ENCODE peak calls at places on chromosomes 2 and 18, in six cellular contexts. Q is glutamatergic neuron, M is cardiac fibroblast, J is lung, X is tibial nerve, P is AG09319. Y is an unnamed sample.
A peak's percentile ranks its signal among the peaks of the same experiment; 100 is the strongest.

GRCh38 chr2:26557244-26557925 is 79.5 kb upstream of the OTOF start:
- DNase-seq in Q (peak; percentile 7), M (no peak), J (no peak), X (no peak), P (no peak), Y (no peak)

GRCh38 chr2:149070681-149071355 is 32.3 kb downstream of the LYPD6B start:
- DNase-seq in Q (no peak), M (no peak), J (no peak), X (no peak), P (no peak), Y (no peak)

GRCh38 chr2:26000561-26001211 is 18.4 kb upstream of the KIF3C start:
- DNase-seq in Q (no peak), M (no peak), J (no peak), X (no peak), P (no peak), Y (no peak)

GRCh38 chr2:238423561-238424312 is 3.0 kb upstream of the ASB1 start:
- DNase-seq in Q (no peak), M (peak; percentile 13), J (no peak), X (no peak), P (no peak), Y (no peak)

GRCh38 chr2:96962567-96963203 is 23.7 kb downstream of the FAM178B start:
- DNase-seq in Q (no peak), M (no peak), J (no peak), X (no peak), P (no peak), Y (no peak)

GRCh38 chr2:60519259-60519863 is 34.1 kb downstream of the BCL11A start:
- DNase-seq in Q (no peak), M (no peak), J (no peak), X (no peak), P (no peak), Y (peak; percentile 30)

GRCh38 chr2:132415256-132416079 is 1.1 kb upstream of the GPR39 start:
- DNase-seq in Q (peak; percentile 56), M (peak; percentile 11), J (no peak), X (no peak), P (no peak), Y (no peak)

GRCh38 chr2:66362651-66363050 is 72.3 kb upstream of the MEIS1 start:
- DNase-seq in Q (no peak), M (no peak), J (no peak), X (no peak), P (no peak), Y (no peak)

GRCh38 chr2:176827269-176827668 is 385.3 kb upstream of the HNRNPA3 start:
- DNase-seq in Q (no peak), M (no peak), J (no peak), X (no peak), P (no peak), Y (no peak)

GRCh38 chr2:50515638-50516037 is 516.3 kb downstream of the NRXN1 start:
- DNase-seq in Q (no peak), M (no peak), J (no peak), X (no peak), P (no peak), Y (no peak)

GRCh38 chr2:104812281-104812680 is 41.6 kb upstream of the POU3F3 start:
- DNase-seq in Q (no peak), M (no peak), J (no peak), X (no peak), P (no peak), Y (no peak)

GRCh38 chr2:126981476-126981875 is 82.8 kb downstream of the TEX51 start:
- DNase-seq in Q (no peak), M (no peak), J (no peak), X (no peak), P (no peak), Y (no peak)

GRCh38 chr2:161131804-161132203 is 28.4 kb upstream of the TANK start:
- DNase-seq in Q (no peak), M (no peak), J (no peak), X (no peak), P (no peak), Y (no peak)

GRCh38 chr2:72605836-72606442 is 219.9 kb downstream of the EXOC6B start:
- DNase-seq in Q (no peak), M (peak; percentile 43), J (no peak), X (no peak), P (no peak), Y (no peak)

GRCh38 chr2:162720559-162721271 is 117.9 kb downstream of the KCNH7 start:
- DNase-seq in Q (no peak), M (no peak), J (no peak), X (no peak), P (no peak), Y (no peak)

GRCh38 chr2:101625387-101625786 is 72.1 kb upstream of the MAP4K4 start:
- DNase-seq in Q (no peak), M (no peak), J (no peak), X (no peak), P (no peak), Y (no peak)

GRCh38 chr2:12819721-12820120 is 103.0 kb downstream of the TRIB2 start:
- DNase-seq in Q (no peak), M (peak; percentile 96), J (no peak), X (no peak), P (no peak), Y (no peak)

GRCh38 chr2:236014408-236015131 is 153.6 kb downstream of the GBX2 start:
- DNase-seq in Q (no peak), M (no peak), J (no peak), X (no peak), P (no peak), Y (no peak)

GRCh38 chr18:74268175-74268574 is 23.6 kb downstream of the CYB5A start:
- DNase-seq in Q (no peak), M (no peak), J (no peak), X (no peak), P (no peak), Y (no peak)

GRCh38 chr2:157053876-157054275 is 203.6 kb upstream of the GALNT5 start:
- DNase-seq in Q (peak; percentile 21), M (no peak), J (no peak), X (no peak), P (no peak), Y (no peak)
- TF ChIP-seq CTCF in Q (no peak), M (no peak), J (no peak), X (no peak), P (no peak), Y (no peak)

GRCh38 chr18:68472701-68473295 is 242.1 kb downstream of the TMX3 start:
- DNase-seq in Q (no peak), M (no peak), J (no peak), X (no peak), P (no peak), Y (no peak)

GRCh38 chr18:68466714-68467113 is 248.2 kb downstream of the TMX3 start:
- DNase-seq in Q (no peak), M (no peak), J (no peak), X (no peak), P (no peak), Y (no peak)

GRCh38 chr18:68462766-68463165 is 252.1 kb downstream of the TMX3 start:
- DNase-seq in Q (no peak), M (no peak), J (no peak), X (no peak), P (no peak), Y (no peak)

GRCh38 chr18:68469049-68469625 is 245.8 kb downstream of the TMX3 start:
- DNase-seq in Q (no peak), M (no peak), J (no peak), X (no peak), P (no peak), Y (no peak)

GRCh38 chr18:68467966-68468365 is 246.9 kb downstream of the TMX3 start:
- DNase-seq in Q (no peak), M (no peak), J (no peak), X (no peak), P (no peak), Y (no peak)
- TF ChIP-seq CTCF in Q (no peak), M (no peak), J (no peak), X (no peak), P (no peak), Y (no peak)

GRCh38 chr18:37484893-37485834 is 80.4 kb downstream of the CELF4 start:
- DNase-seq in Q (peak; percentile 78), M (peak; percentile 59), J (no peak), X (no peak), P (no peak), Y (no peak)
- TF ChIP-seq CTCF in Q (peak; percentile 71), M (no peak), J (no peak), X (no peak), P (peak; percentile 9), Y (peak; percentile 42)

DNA sequence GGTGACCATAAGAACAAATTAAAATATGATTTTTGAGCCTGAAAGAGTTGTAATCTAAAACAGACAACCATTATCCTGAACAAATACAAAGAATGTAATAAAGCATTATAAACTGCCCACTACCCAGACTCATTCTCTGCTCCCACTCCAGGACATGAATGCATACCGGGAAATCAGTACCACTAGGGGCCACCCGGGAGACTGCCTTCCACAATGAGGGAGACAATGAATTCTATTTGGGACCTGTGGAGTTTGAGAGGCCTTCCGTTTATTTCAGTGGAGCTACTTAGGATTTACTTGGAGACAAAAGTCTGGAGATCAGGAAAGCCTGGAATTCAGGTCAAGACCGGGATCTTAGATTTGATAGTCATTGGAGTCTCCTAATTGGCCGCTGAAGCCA is 50.0 kb downstream of the NAB1 start:
- DNase-seq in Q (no peak), M (peak; percentile 26), J (no peak), X (no peak), P (no peak), Y (no peak)
- TF ChIP-seq CTCF in Q (no peak), M (peak; percentile 47), J (no peak), X (no peak), P (peak; percentile 26), Y (peak; percentile 46)

DNA sequence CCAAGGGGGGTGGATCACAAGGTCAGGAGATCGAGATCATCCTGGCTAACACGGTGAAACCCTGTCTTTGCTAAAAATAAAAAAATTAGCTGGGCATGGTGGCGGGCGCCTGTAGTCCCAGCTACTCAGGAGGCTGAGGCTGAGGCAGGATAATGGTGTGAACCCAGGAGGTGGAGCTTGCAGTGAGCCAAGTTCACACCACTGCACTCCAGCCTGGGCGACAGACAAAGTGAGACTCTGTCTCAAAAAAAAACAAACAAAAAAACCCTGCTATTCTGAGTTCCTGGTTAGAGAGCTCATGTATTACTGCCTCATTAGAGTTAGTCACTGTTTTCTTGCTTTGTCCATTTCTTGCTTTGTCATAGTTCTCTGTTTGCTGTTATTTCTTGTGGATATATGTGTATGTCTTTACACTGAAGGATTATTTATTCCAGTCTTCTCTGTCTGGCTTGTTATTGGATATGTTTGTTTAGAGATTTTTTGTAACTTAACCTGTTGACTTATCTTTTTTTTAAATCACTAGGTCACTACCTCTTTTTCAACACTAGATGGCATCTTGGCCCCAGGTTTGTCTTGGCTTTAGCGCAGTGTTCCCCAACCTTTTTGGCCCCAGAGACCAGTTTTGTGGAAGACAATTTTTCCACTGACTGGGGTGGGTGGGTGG is 17.0 kb downstream of the TTLL4 start:
- DNase-seq in Q (no peak), M (no peak), J (no peak), X (no peak), P (no peak), Y (no peak)
- TF ChIP-seq CTCF in Q (peak; percentile 52), M (peak; percentile 52), J (no peak), X (peak; percentile 21), P (peak; percentile 23), Y (peak; percentile 38)

Y was measured in osteocyte.